ENCODE peak calls at places on chromosomes 1 and 21, in four cellular contexts. D is SK-N-SH, G is K562, T is GM12878. X is an unnamed sample.

GRCh38 chr1:177211231-177211630 is 40.5 kb downstream of the BRINP2 start:
- DNase-seq in T (no peak), D (no peak), G (no peak), X (no peak)

GRCh38 chr1:228059536-228060457 is 22.7 kb upstream of the ARF1 start:
- DNase-seq in G (peak), T (no peak), D (peak), X (no peak)

GRCh38 chr21:34878501-34878900 is 170.6 kb downstream of the RUNX1 start:
- DNase-seq in D (no peak), G (no peak), T (no peak), X (peak)

GRCh38 chr1:96983866-96984265 is 262.3 kb downstream of the PTBP2 start:
- DNase-seq in T (no peak), G (no peak), D (no peak), X (no peak)

GRCh38 chr21:45554477-45555175 is 12.4 kb upstream of the SLC19A1 start:
- DNase-seq in D (peak), G (peak), T (peak), X (peak)

GRCh38 chr1:196381544-196381943 is 226.7 kb downstream of the KCNT2 start:
- DNase-seq in T (no peak), G (no peak), D (no peak), X (no peak)

GRCh38 chr1:153790282-153790995 is 15.2 kb downstream of the SLC27A3 start:
- DNase-seq in D (no peak), G (no peak), T (no peak), X (no peak)

GRCh38 chr1:94892604-94893280 is 34.2 kb downstream of the CNN3 start:
- DNase-seq in D (no peak), G (no peak), T (no peak), X (no peak)

GRCh38 chr1:154809436-154810413 is 60.4 kb downstream of the KCNN3 start:
- DNase-seq in G (no peak), D (no peak), T (no peak), X (no peak)

GRCh38 chr1:30695481-30695880 is 27.9 kb downstream of the MATN1 start:
- DNase-seq in T (no peak), D (peak), G (no peak), X (no peak)

GRCh38 chr1:213296558-213296957 is 245.5 kb downstream of the RPS6KC1 start:
- DNase-seq in D (no peak), T (no peak), G (peak), X (no peak)

GRCh38 chr1:14897080-14897449 is 256.5 kb upstream of the TMEM51 start:
- DNase-seq in G (peak), D (no peak), T (no peak), X (no peak)
- TF ChIP-seq NFIC in G (no peak), D (no peak), T (no peak), X (no peak)

DNA sequence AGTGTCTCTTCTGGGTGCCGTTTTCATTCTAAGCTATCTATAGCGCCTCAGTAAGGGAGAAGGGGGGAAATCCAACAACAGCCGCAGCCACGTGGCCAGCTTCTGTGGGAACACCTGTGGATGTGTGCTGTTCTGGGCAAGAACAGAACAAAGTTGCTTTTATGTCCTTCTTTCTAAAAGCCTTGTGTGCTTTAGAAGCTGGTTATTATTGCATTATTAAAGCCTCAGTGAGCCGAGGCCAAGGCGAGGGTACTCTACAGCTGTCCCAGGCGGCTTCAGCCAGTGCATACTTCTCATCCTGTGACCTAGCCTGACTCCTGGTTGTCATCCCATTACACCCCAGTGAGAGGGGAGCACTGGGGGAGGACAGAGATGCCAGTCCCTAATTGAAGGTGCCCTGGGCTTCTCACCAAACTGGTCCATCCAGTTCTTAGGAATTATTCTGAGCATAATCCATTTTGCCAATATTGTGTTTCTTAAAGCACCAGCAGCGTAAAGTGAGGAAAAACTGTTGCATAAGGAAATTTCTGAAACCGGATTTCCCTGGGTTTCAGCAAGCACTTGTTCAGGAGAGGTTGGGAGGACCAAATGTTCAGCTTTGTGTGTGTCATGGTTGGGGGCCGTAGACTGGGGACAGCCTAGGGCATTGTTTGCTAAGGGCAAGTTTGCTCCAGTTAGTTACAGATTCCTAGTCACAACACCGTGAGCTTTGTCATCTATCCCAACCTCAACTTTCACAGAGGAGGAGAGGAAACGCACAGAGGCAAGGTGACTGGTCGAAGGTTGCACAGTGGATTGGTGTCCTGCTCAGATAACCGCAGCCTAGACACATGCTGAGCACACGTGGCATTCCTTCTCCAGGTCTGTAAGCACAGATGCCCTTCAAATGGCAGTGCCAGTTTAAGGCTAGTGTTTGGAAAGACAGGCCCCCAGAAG is 61.0 kb upstream of the ATP1A1 start:
- DNase-seq in G (no peak), D (no peak), T (no peak), X (peak)
- TF ChIP-seq NFIC in G (no peak), D (no peak), T (no peak), X (no peak)

GRCh38 chr1:218366322-218367052 is 21.4 kb downstream of the TGFB2 start:
- DNase-seq in G (no peak), D (no peak), T (no peak), X (peak)
- TF ChIP-seq NFIC in G (no peak), D (no peak), T (no peak), X (no peak)

DNA sequence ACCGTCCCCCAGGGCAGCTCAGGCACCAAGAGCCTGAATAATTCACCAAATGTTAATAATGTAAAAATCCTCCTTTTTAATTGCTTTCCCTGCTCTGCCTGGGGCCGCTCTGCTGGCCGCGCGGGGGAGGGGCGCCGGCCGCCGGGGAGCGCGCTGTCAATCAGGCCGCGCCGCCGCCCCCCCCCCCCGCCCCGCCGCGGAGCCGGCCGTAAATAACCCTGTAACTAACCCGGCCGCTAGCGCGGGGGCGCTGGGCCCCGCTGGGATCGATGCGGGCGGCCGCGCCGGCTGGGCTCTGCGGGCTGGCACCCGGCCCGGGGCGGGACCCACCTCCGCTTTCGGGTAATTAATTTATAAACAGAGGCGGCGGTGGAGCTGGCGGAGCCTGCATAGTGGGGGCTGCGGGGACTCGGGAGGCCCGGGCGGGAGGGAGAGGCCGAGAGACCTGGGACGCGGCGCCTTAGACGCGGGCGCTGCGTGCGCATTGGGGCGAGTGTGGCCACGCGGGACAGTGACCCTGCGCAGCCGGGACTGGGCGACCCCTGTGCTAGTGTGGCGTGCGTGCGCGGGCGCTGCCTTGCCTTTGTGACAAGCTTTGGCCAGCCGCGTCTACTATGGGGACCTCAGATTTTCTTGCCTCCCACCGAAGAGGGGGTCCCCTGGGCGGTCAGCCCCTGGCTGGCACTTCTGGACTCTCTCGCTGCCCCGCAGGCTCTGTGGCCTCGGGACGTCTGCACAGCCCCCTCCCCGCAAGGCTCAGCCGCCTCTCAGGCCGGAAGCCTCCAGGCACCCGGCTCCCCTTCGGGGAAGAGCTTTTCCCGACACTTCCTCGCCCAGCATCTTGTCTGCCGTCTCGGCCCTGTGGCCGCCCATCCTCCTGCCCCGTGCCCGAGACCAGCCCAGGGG is 16.7 kb downstream of the SAMD11 start:
- DNase-seq in G (peak), T (no peak), D (peak), X (peak)
- TF ChIP-seq NFIC in G (peak), T (no peak), D (peak), X (no peak)

DNA sequence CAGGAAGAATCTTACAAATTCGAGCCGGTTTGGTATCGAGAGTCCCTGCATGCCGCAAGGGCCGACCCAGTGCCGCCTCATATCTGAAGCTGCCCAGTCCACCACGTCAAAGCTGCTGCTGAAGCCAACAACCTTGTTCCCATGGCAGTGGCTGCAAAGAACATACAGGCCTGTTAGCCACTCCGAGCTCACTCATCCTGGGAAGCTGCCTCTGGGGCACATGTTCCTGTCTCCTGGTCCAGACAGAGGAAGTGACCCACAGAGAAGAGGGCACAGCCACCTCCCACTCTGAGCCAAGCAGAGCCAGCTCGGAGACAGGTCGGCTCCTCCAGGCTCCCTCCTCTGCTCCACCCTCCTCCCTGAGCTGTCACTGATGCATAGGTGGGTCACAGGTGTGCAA is 66.8 kb downstream of the DISP3 start:
- DNase-seq in G (no peak), D (no peak), T (no peak), X (no peak)
- TF ChIP-seq NFIC in G (no peak), D (no peak), T (no peak), X (no peak)